ENCODE peak calls at places on chromosomes 1 and 21, in eight cellular contexts. Z is AG09319, K is astrocyte of the spinal cord, M is GM12864, F is fibroblast of lung, W is left lung, A is epithelial cell of esophagus, H is OCI-LY7. P is an unnamed sample.

GRCh38 chr1:203481186-203481585 is 5.6 kb downstream of the PRELP start:
- DNase-seq in Z (no peak), H (no peak), W (no peak), F (peak; percentile 35), M (no peak), K (no peak), A (no peak), P (no peak)

GRCh38 chr21:44984792-44985440 is 45.1 kb downstream of the SLX9 start:
- DNase-seq in F (no peak), Z (no peak), A (no peak), W (peak; percentile 75), M (no peak), K (no peak), H (no peak), P (no peak)

GRCh38 chr1:171645553-171646336 is 6.7 kb downstream of the MYOC start:
- DNase-seq in H (no peak), K (peak; percentile 17), W (no peak), Z (peak; percentile 62), A (no peak), F (peak; percentile 63), M (no peak), P (peak; percentile 38)

GRCh38 chr1:180365039-180365438 is 135.0 kb downstream of the LHX4 start:
- DNase-seq in Z (no peak), F (no peak), H (peak; percentile 10), M (no peak), W (no peak), A (peak; percentile 7), K (no peak), P (no peak)

GRCh38 chr1:15816674-15817073 is 9.2 kb upstream of the UQCRHL start:
- DNase-seq in M (no peak), H (no peak), W (no peak), K (no peak), A (peak; percentile 82), F (no peak), Z (no peak), P (no peak)

GRCh38 chr1:107572674-107573205 is 392.2 kb downstream of the VAV3 start:
- DNase-seq in Z (no peak), H (no peak), K (peak; percentile 83), M (no peak), W (no peak), A (peak; percentile 94), F (peak; percentile 75), P (peak; percentile 14)

GRCh38 chr1:198174297-198174696 is 17.5 kb downstream of the NEK7 start:
- DNase-seq in A (no peak), H (no peak), M (no peak), W (no peak), K (no peak), F (no peak), Z (no peak), P (no peak)

GRCh38 chr1:173269490-173270230 is 62.5 kb upstream of the TNFSF4 start:
- DNase-seq in F (peak; percentile 95), H (no peak), A (peak; percentile 87), M (no peak), Z (peak; percentile 74), K (peak; percentile 86), W (no peak), P (peak; percentile 90)

GRCh38 chr1:170010443-170010842 is 64.1 kb downstream of the KIFAP3 start:
- DNase-seq in A (peak; percentile 65), H (peak; percentile 54), K (peak; percentile 61), M (peak; percentile 10), Z (peak; percentile 31), W (no peak), F (peak; percentile 75), P (peak; percentile 50)

GRCh38 chr1:201546093-201546492 is 7.2 kb downstream of the NAV1 start:
- DNase-seq in H (no peak), M (no peak), A (no peak), K (no peak), W (no peak), Z (no peak), F (no peak), P (no peak)

GRCh38 chr21:17732306-17732705 is 86.8 kb downstream of the C21orf91 start:
- DNase-seq in K (peak; percentile 67), W (no peak), Z (no peak), A (peak; percentile 30), H (no peak), M (no peak), F (no peak), P (no peak)

GRCh38 chr1:27301582-27302199 is 20.3 kb upstream of the TMEM222 start:
- DNase-seq in F (no peak), M (no peak), W (no peak), Z (no peak), A (no peak), K (no peak), H (no peak), P (no peak)

GRCh38 chr1:28256197-28256827 is 3.0 kb upstream of the SESN2 start:
- DNase-seq in Z (no peak), W (no peak), K (no peak), M (no peak), A (no peak), H (no peak), F (no peak), P (no peak)

GRCh38 chr1:224387302-224387912 is 30.7 kb downstream of the CNIH4 start:
- DNase-seq in F (no peak), H (no peak), K (no peak), A (no peak), Z (no peak), W (no peak), M (no peak), P (no peak)

GRCh38 chr1:224393331-224393730 is 36.7 kb downstream of the CNIH4 start:
- DNase-seq in W (no peak), A (no peak), M (no peak), F (no peak), Z (no peak), K (no peak), H (no peak), P (no peak)

GRCh38 chr1:224392411-224393249 is 36.0 kb downstream of the CNIH4 start:
- DNase-seq in Z (no peak), K (no peak), F (peak; percentile 29), A (no peak), M (no peak), H (no peak), W (no peak), P (peak; percentile 32)

GRCh38 chr1:224387943-224388342 is 31.3 kb downstream of the CNIH4 start:
- DNase-seq in W (no peak), A (no peak), K (no peak), H (no peak), F (no peak), Z (no peak), M (no peak), P (no peak)

GRCh38 chr1:224390517-224390916 is 33.8 kb downstream of the CNIH4 start:
- DNase-seq in K (no peak), M (no peak), H (no peak), Z (no peak), F (no peak), A (no peak), W (no peak), P (no peak)
- TF ChIP-seq CTCF in K (no peak), M (no peak), H (no peak), Z (no peak), F (no peak), A (no peak), W (no peak), P (no peak)

GRCh38 chr1:88462481-88463261 is 221.4 kb upstream of the PKN2 start:
- DNase-seq in H (no peak), M (no peak), W (peak; percentile 67), K (peak; percentile 32), F (peak; percentile 46), A (peak; percentile 46), Z (no peak), P (no peak)
- TF ChIP-seq CTCF in H (no peak), M (no peak), W (no peak), K (no peak), F (no peak), A (no peak), Z (no peak), P (no peak)

GRCh38 chr1:153190373-153190772 is 12.9 kb upstream of the LELP1 start:
- DNase-seq in F (no peak), M (no peak), A (peak; percentile 71), W (no peak), Z (no peak), K (no peak), H (no peak), P (no peak)
- TF ChIP-seq CTCF in F (no peak), M (peak; percentile 46), A (peak; percentile 93), W (no peak), Z (no peak), K (no peak), H (peak; percentile 55), P (peak; percentile 34)

GRCh38 chr1:19354531-19354981 is 42.4 kb downstream of the SLC66A1 start:
- DNase-seq in M (no peak), H (no peak), W (no peak), F (no peak), Z (no peak), A (no peak), K (no peak), P (no peak)
- TF ChIP-seq CTCF in M (no peak), H (no peak), W (no peak), F (no peak), Z (no peak), A (no peak), K (no peak), P (no peak)

GRCh38 chr1:206757524-206758266 is 12.9 kb upstream of the IL19 start:
- DNase-seq in Z (no peak), W (no peak), F (no peak), A (peak; percentile 17), M (no peak), K (no peak), H (peak; percentile 40), P (no peak)

GRCh38 chr1:206766251-206766856 is 4.2 kb upstream of the IL19 start:
- DNase-seq in K (peak; percentile 95), F (peak; percentile 74), M (no peak), W (peak; percentile 91), A (peak; percentile 18), Z (peak; percentile 19), H (no peak), P (peak; percentile 82)

GRCh38 chr1:206760590-206760989 is 10.0 kb upstream of the IL19 start:
- DNase-seq in W (no peak), Z (no peak), F (no peak), H (no peak), A (no peak), M (no peak), K (no peak), P (no peak)

GRCh38 chr1:206761369-206761768 is 9.2 kb upstream of the IL19 start:
- DNase-seq in W (no peak), Z (no peak), M (no peak), K (no peak), H (no peak), A (no peak), F (no peak), P (no peak)
- TF ChIP-seq CTCF in W (no peak), Z (peak; percentile 17), M (no peak), K (peak; percentile 13), H (no peak), A (peak; percentile 36), F (peak; percentile 20), P (peak; percentile 49)

DNA sequence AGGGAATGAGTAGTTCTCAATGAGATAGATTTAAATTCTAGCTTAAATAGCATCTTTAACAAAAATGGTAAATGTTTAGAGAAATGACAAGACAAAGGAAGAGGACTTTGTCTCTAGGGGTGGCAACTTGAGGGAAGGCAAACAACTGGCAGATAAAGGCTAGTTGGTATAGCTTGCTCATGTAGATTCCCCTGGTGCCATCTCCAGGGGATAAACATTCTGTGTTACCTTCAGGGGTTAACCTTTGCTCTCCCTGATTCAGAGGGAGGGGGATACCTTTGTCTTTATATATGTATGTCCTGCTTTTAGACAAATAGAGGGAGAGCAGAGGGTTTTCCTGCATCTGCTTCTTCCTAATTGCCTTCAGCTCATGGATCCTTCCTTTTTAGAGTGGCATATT is 153.7 kb upstream of the L1TD1 start:
- DNase-seq in A (no peak), M (no peak), H (no peak), K (no peak), F (no peak), W (no peak), Z (no peak), P (no peak)
- TF ChIP-seq CTCF in A (no peak), M (no peak), H (no peak), K (no peak), F (no peak), W (no peak), Z (no peak), P (no peak)